ENCODE peak calls at places on chromosomes 11 and 22, in six cellular contexts. U is A549, L is body of pancreas, F is cardiac muscle cell, Q is GM12878, J is HAP-1. Z is an unnamed sample. For H3K4me1, the result is how much of the 10 kb centered on the place peaks cover.

GRCh38 chr11:95516786-95517185 is 272.8 kb downstream of the FAM76B start:
- DNase-seq in Q (no peak), U (no peak), F (no peak), L (no peak), J (no peak), Z (no peak)

GRCh38 chr11:81886406-81887075 is 847.1 kb downstream of the FAM181B start:
- DNase-seq in J (no peak), Q (no peak), F (no peak), L (no peak), U (no peak), Z (no peak)

GRCh38 chr11:84558085-84558905 is 1068.8 kb downstream of the DLG2 start:
- DNase-seq in J (peak), F (peak), U (peak), Q (no peak), L (peak), Z (no peak)

GRCh38 chr11:1919428-1920127 is at the start of gene TNNT3:
- DNase-seq in F (no peak), L (no peak), J (no peak), U (no peak), Q (no peak), Z (no peak)

GRCh38 chr11:120756931-120757330 is 245.4 kb downstream of the GRIK4 start:
- DNase-seq in J (no peak), L (no peak), U (no peak), Q (no peak), F (no peak), Z (no peak)

GRCh38 chr22:39960791-39961746 is 872 bp downstream of the TMA7B start:
- DNase-seq in L (peak), U (no peak), F (no peak), Q (peak), J (no peak), Z (no peak)

GRCh38 chr22:17007852-17008731 is at the start of gene GAB4:
- DNase-seq in J (no peak), L (no peak), F (no peak), U (no peak), Q (no peak), Z (no peak)

GRCh38 chr11:12220305-12220704 is 109.9 kb downstream of the MICAL2 start:
- DNase-seq in U (no peak), F (no peak), J (no peak), L (peak), Q (no peak), Z (no peak)

GRCh38 chr22:44023404-44024287 is 456 bp upstream of the PARVB start:
- DNase-seq in J (peak), U (no peak), Q (no peak), L (peak), F (peak), Z (peak)

GRCh38 chr11:102447193-102447592 is 5.4 kb downstream of the TMEM123 start:
- DNase-seq in J (no peak), L (no peak), U (no peak), Q (no peak), F (no peak), Z (no peak)

GRCh38 chr11:103631841-103632240 is 404.6 kb upstream of the DDI1 start:
- DNase-seq in L (no peak), F (no peak), J (no peak), U (no peak), Q (no peak), Z (no peak)

GRCh38 chr11:111977141-111978027 is 40.2 kb downstream of the DIXDC1 start:
- DNase-seq in L (peak), Q (no peak), J (no peak), F (peak), U (no peak), Z (peak)

GRCh38 chr11:69460540-69461257 is 20.8 kb upstream of the LINC01488 start:
- DNase-seq in F (no peak), J (no peak), L (no peak), Q (no peak), U (no peak), Z (no peak)

GRCh38 chr11:66017354-66017753 is 5.5 kb downstream of the CST6 start:
- DNase-seq in J (no peak), L (no peak), F (no peak), U (no peak), Q (no peak), Z (no peak)

GRCh38 chr22:20011123-20011992 is 5.3 kb downstream of the ARVCF start:
- DNase-seq in L (no peak), U (no peak), F (no peak), Q (no peak), J (no peak), Z (no peak)

GRCh38 chr11:64204464-64204989 is 2.0 kb upstream of the FERMT3 start:
- DNase-seq in J (peak), Q (peak), F (peak), U (peak), L (peak), Z (peak)

GRCh38 chr11:64204080-64204440 is 2.5 kb upstream of the FERMT3 start:
- DNase-seq in F (no peak), L (no peak), U (no peak), Q (no peak), J (no peak), Z (no peak)

GRCh38 chr11:64202992-64203391 is 3.5 kb upstream of the FERMT3 start:
- DNase-seq in Q (no peak), L (no peak), J (no peak), U (no peak), F (no peak), Z (no peak)

GRCh38 chr11:64201524-64201923 is 5.0 kb upstream of the FERMT3 start:
- DNase-seq in F (no peak), U (no peak), J (no peak), Q (no peak), L (no peak), Z (no peak)

GRCh38 chr11:64203421-64204079 is 3.0 kb upstream of the FERMT3 start:
- DNase-seq in U (no peak), Q (no peak), J (no peak), F (no peak), L (no peak), Z (no peak)
- H3K4me1 ChIP-seq in U (under half), Q (under half), J (under half), F (under half), L (under half), Z (under half)

DNA sequence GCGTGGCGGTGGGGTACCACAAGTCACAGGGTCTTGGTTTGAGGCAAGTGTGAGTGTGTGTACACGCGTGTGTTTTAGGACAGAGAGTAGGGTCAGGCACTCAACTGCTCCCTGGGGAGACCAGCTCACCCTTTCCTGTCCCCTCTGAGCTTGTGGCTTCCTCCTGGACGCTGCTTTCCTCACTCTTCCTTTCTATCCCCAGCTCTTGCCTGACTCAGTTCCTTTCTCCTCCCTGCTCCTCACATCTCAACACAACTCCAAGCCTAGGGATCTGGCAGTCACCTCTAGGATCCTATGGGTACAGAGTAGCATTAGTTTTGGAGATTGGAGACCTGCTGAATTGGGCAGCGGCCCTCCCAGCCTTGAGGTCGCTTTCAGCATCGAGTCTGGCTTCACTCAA is 4.1 kb downstream of the CLCF1 start:
- DNase-seq in F (no peak), Q (no peak), L (no peak), U (no peak), J (no peak), Z (no peak)
- H3K4me1 ChIP-seq in F (under half), Q (under half), L (under half), U (half or more), J (under half), Z (under half)

DNA sequence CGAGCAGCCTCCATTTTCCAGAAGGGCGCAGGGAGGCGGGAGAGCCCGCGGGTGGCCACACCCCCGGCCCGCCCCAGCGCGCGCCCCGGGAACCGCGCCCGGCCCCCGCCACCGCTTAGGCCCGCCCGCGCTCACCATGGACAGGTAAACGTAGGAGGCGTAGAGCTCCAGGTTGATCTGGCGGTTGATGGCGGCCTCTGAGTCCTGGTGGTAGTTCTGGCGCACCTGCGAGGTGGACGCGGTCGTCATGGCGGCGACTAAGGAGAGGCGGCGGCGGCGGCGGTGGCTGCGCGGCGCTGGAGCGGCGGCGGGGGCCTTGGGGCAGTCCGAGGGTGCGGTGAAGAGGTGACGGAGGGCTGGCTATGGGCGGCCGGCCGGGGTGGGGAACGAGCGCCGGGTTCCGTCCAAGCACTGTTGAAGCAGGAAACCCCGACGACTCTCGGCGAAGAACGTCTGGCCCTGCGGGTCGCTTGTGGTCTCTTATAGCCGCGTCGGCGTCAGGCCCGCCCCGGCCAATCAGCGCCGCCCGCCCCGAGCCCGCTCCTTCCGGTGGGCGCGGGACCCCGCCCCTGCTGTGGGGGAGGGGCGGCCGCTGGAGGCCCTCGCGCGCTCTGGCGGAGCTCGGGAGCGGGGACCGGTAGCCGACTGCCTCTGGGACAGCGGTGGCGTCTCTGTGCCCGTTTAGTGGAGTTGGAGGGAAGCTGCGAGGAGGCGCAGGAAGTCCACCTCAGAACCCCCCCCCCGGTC is at the start of gene FTH1:
- DNase-seq in L (peak), F (peak), Q (no peak), U (peak), J (peak), Z (peak)
- H3K4me1 ChIP-seq in L (half or more), F (under half), Q (under half), U (half or more), J (under half), Z (under half)

GRCh38 chr22:49963647-49964026 is 3.1 kb downstream of the PIM3 start:
- DNase-seq in Q (no peak), J (no peak), F (no peak), L (peak), U (no peak), Z (no peak)
- H3K4me1 ChIP-seq in Q (under half), J (under half), F (under half), L (half or more), U (under half), Z (under half)

GRCh38 chr22:42922374-42923177 is 65.5 kb upstream of the ARFGAP3 start:
- DNase-seq in U (no peak), J (no peak), Q (no peak), L (peak), F (no peak), Z (no peak)
- H3K4me1 ChIP-seq in U (half or more), J (under half), Q (under half), L (half or more), F (under half), Z (under half)

DNA sequence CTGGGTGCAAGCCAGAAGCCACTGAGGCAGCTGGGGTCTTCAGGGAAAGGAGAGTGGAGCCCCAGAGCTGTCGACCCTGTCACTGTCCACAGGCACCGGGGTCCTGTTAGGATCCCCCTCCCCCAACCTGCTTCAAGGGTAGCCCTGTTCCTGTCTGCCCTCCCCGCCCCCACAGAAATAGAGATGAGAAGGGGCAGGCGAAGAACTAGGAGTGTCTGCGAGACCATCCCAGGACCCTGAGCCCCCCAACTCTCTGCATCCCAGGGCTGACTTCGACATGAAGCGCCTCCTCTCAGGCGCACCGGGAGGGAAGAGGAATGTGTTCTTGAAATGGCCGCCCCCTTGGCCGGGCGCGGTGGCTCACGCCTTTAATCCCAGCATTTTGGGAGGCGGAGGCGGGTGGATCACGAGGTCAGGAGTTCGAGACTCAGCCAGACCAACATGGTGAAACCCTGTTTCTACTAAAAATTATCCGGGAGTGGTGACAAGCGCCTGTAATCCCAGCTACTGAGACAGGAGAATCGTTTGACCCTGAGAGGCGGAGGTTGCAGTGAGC is 607 bp upstream of the ZNF70 start:
- DNase-seq in J (no peak), Q (no peak), F (peak), L (peak), U (no peak), Z (no peak)
- H3K4me1 ChIP-seq in J (under half), Q (under half), F (under half), L (under half), U (under half), Z (under half)

GRCh38 chr11:68329993-68330699 is 17.8 kb downstream of the LRP5 start:
- DNase-seq in U (no peak), J (no peak), Q (no peak), F (no peak), L (peak), Z (no peak)

GRCh38 chr11:68330700-68331337 is 18.4 kb downstream of the LRP5 start:
- DNase-seq in J (no peak), Q (no peak), F (no peak), U (no peak), L (no peak), Z (peak)

GRCh38 chr11:68327586-68328370 is 15.4 kb downstream of the LRP5 start:
- DNase-seq in J (no peak), F (no peak), L (no peak), U (no peak), Q (no peak), Z (no peak)

GRCh38 chr11:68328374-68329091 is 16.1 kb downstream of the LRP5 start:
- DNase-seq in L (peak), F (no peak), U (no peak), J (no peak), Q (no peak), Z (peak)

DNA sequence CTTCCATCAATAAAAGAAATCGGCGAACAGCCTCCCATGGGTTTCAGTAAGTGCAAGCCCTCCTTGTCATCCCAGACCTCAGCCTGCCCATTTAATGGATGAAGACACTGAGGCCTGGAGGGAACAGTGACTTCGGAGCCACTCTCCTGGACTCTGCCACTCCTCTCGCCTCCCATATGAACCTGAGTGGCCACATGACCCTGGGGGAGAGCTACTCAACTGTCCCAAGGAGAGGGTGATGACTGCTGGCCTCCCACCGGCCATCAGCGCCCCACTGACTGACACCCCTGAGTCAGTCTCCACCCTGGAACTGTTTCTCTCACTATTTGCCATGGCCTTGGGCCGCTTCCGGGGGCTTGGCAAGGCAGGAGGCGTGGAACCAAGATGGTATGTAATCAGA is 17.1 kb downstream of the LRP5 start:
- DNase-seq in U (no peak), J (no peak), F (no peak), L (no peak), Q (no peak), Z (no peak)
- H3K4me1 ChIP-seq in U (under half), J (under half), F (under half), L (half or more), Q (under half), Z (under half)

GRCh38 chr11:130422251-130422995 is 6.0 kb downstream of the ADAMTS8 start:
- DNase-seq in F (no peak), Q (no peak), J (no peak), L (no peak), U (no peak), Z (no peak)

GRCh38 chr11:130423541-130424155 is 4.8 kb downstream of the ADAMTS8 start:
- DNase-seq in L (no peak), F (peak), Q (no peak), U (no peak), J (no peak), Z (no peak)

GRCh38 chr11:130426223-130427048 is 2.0 kb downstream of the ADAMTS8 start:
- DNase-seq in L (peak), F (no peak), U (no peak), J (no peak), Q (no peak), Z (no peak)

GRCh38 chr11:130425156-130425555 is 3.3 kb downstream of the ADAMTS8 start:
- DNase-seq in Q (no peak), L (no peak), F (no peak), J (no peak), U (no peak), Z (no peak)

DNA sequence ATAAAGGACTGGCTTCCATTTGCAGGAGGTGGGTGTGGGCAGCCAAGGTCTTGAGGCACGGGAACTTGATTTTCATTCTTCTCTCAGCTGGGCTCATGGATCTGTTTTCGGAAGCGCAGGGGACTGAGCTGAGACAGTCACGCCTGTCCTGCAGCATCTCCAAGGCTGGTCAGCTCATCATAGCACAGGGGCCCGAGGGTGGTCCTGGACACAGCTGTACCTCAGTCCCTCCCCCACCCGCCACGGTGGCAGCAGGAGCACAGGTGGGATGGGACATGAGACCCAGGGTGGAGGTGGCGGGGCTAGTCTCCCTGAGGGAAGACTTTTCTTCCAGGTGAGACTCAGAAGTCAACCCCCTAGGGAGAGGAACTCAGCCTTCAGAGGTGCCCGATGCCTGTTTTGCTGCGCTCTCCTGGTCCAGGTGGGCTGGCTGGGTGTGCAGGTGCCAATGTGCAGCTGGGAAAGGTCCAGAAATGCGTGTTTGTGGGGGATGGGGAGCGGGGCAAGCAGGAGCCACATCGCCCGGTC is 3.7 kb downstream of the ADAMTS8 start:
- DNase-seq in J (no peak), Q (no peak), U (no peak), L (no peak), F (no peak), Z (no peak)
- H3K4me1 ChIP-seq in J (under half), Q (under half), U (under half), L (under half), F (under half), Z (under half)

DNA sequence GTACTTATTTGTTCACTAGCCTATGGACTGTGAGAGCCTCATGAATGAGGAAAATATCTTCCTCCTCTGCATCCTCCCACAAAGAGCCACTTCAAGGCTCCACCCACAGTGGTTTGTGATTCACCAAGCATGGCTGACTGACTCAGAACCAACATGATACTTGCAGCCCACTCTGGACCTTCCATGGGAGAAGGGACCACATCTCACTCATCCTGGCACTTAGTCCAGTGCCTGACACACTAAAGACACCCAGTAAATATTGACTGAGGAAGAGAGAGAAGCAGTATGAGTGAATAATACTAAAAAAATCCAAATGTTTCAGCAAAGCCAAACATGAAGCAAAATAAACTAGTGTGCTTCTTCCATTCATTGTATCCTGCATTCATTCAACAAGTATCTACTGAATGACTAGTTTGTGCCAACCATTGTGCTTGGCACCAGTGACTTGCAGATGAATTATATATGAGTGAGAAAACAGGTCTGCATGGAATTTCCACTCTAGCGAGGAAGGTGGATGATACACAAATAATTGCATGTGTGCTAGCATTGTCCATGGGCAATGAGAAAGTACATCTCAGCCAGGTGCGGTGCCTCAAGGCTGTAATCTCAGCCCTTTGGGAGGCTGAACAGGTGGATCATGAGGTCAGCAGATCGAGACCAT is 54.9 kb upstream of the BLID start:
- DNase-seq in L (no peak), U (no peak), F (no peak), J (no peak), Q (no peak), Z (no peak)
- H3K4me1 ChIP-seq in L (under half), U (half or more), F (under half), J (under half), Q (under half), Z (under half)

GRCh38 chr11:72081184-72081644 is 564 bp downstream of the LRRC51 start:
- DNase-seq in J (no peak), U (no peak), L (no peak), F (no peak), Q (no peak), Z (no peak)

GRCh38 chr11:72078477-72078876 is 1.9 kb downstream of the NUMA1 start:
- DNase-seq in L (no peak), Q (no peak), U (no peak), F (no peak), J (no peak), Z (no peak)

GRCh38 chr11:72081856-72082255 is 1.2 kb downstream of the LRRC51 start:
- DNase-seq in F (no peak), J (no peak), L (no peak), U (no peak), Q (no peak), Z (no peak)

GRCh38 chr11:72080326-72081183 is at the start of the genes LRRC51 and NUMA1:
- DNase-seq in L (peak), J (peak), U (peak), Q (peak), F (peak), Z (peak)

GRCh38 chr11:72079776-72080325 is 491 bp downstream of the NUMA1 start:
- DNase-seq in L (peak), Q (no peak), F (no peak), J (peak), U (no peak), Z (peak)
- H3K4me1 ChIP-seq in L (under half), Q (under half), F (under half), J (under half), U (under half), Z (under half)